ENCODE peak calls at places on chromosomes 3 and 15, in five cellular contexts. B is CD4-positive, CD25-positive, alpha-beta regulatory T cell; R is ascending aorta; C is CD8-positive, alpha-beta memory T cell; I is stomach. L is an unnamed sample.

GRCh38 chr3:63875510-63875909 is 11.8 kb downstream of the ATXN7 start:
- DNase-seq in B (no peak), R (no peak), C (no peak), I (no peak), L (no peak)

GRCh38 chr3:23135026-23135785 is 67.9 kb upstream of the UBE2E2 start:
- DNase-seq in B (no peak), R (no peak), C (no peak), I (no peak), L (no peak)

GRCh38 chr3:46378426-46378942 is 7.7 kb downstream of the CCR5 start:
- DNase-seq in B (peak; percentile 45), R (peak; percentile 71), C (peak; percentile 76), I (peak; percentile 68), L (no peak)

GRCh38 chr15:59570364-59570763 is 41.2 kb upstream of the GCNT3 start:
- DNase-seq in B (no peak), R (no peak), C (no peak), I (no peak), L (no peak)

GRCh38 chr15:99385865-99386264 is 134.6 kb downstream of the LRRC28 start:
- DNase-seq in B (no peak), R (no peak), C (no peak), I (peak; percentile 65), L (no peak)

GRCh38 chr3:185813691-185814215 is 11.1 kb downstream of the IGF2BP2 start:
- DNase-seq in B (no peak), R (no peak), C (no peak), I (no peak), L (no peak)

GRCh38 chr3:110248666-110249065 is 823.0 kb upstream of the NECTIN3 start:
- DNase-seq in B (no peak), R (no peak), C (no peak), I (no peak), L (no peak)

GRCh38 chr3:141366285-141367037 is 1.8 kb upstream of the ZBTB38 start:
- DNase-seq in B (no peak), R (peak; percentile 70), C (no peak), I (peak; percentile 75), L (no peak)

GRCh38 chr15:75154461-75155062 is 47.1 kb upstream of the C15orf39 start:
- DNase-seq in B (no peak), R (no peak), C (no peak), I (no peak), L (no peak)

GRCh38 chr3:13598926-13599886 is 50.3 kb downstream of the FBLN2 start:
- DNase-seq in B (no peak), R (no peak), C (no peak), I (no peak), L (no peak)

GRCh38 chr3:79947469-79947868 is 179.7 kb upstream of the ROBO1 start:
- DNase-seq in B (no peak), R (no peak), C (no peak), I (no peak), L (no peak)

GRCh38 chr15:70582143-70582945 is 181.0 kb downstream of the UACA start:
- DNase-seq in B (no peak), R (peak; percentile 47), C (no peak), I (no peak), L (no peak)

GRCh38 chr3:142319094-142319493 is 93.7 kb upstream of the GK5 start:
- DNase-seq in B (no peak), R (no peak), C (no peak), I (no peak), L (no peak)

GRCh38 chr15:41862515-41863116 is 24.0 kb downstream of the PLA2G4B start:
- DNase-seq in B (no peak), R (no peak), C (no peak), I (peak; percentile 91), L (no peak)

GRCh38 chr3:141930801-141931200 is 54.4 kb downstream of the ATP1B3 start:
- DNase-seq in B (no peak), R (no peak), C (no peak), I (no peak), L (no peak)

GRCh38 chr15:101725073-101725472 is 800 bp upstream of the TARS3 start:
- DNase-seq in B (no peak), R (no peak), C (no peak), I (no peak), L (no peak)

GRCh38 chr15:91982401-91982800 is 128.9 kb downstream of the SLCO3A1 start:
- DNase-seq in B (no peak), R (no peak), C (no peak), I (no peak), L (no peak)

GRCh38 chr3:117303446-117303845 is 593.9 kb downstream of the TUSC7 start:
- DNase-seq in B (no peak), R (no peak), C (no peak), I (no peak), L (no peak)

GRCh38 chr3:195013962-195014361 is 257.0 kb downstream of the XXYLT1 start:
- DNase-seq in B (no peak), R (peak; percentile 40), C (no peak), I (no peak), L (no peak)

GRCh38 chr3:106204160-106204868 is 335.5 kb upstream of the CBLB start:
- DNase-seq in B (no peak), R (no peak), C (no peak), I (no peak), L (no peak)

GRCh38 chr3:52521488-52521824 is 12.2 kb downstream of the NT5DC2 start:
- DNase-seq in B (no peak), R (no peak), C (no peak), I (no peak), L (no peak)

GRCh38 chr15:37109952-37110630 is 9.7 kb upstream of the MEIS2 start:
- DNase-seq in B (no peak), R (no peak), C (no peak), I (no peak), L (no peak)

GRCh38 chr3:112090899-112091586 is 4.9 kb downstream of the C3orf52 start:
- DNase-seq in B (no peak), R (no peak), C (no peak), I (peak; percentile 44), L (no peak)

GRCh38 chr3:58388550-58389061 is 45.0 kb downstream of the PDHB start:
- DNase-seq in B (no peak), R (no peak), C (no peak), I (no peak), L (no peak)

GRCh38 chr3:194561306-194561974 is 71.8 kb downstream of the TMEM44 start:
- DNase-seq in B (no peak), R (no peak), C (no peak), I (no peak), L (no peak)

GRCh38 chr3:9932843-9933560 is 632 bp upstream of the CRELD1 start:
- DNase-seq in B (peak; percentile 83), R (peak; percentile 96), C (peak; percentile 93), I (peak; percentile 83), L (peak; percentile 71)

GRCh38 chr3:114686624-114687023 is 392.8 kb downstream of the TIGIT start:
- DNase-seq in B (no peak), R (no peak), C (no peak), I (no peak), L (no peak)

GRCh38 chr3:114690896-114691295 is 397.1 kb downstream of the TIGIT start:
- DNase-seq in B (no peak), R (no peak), C (no peak), I (no peak), L (no peak)

GRCh38 chr3:114687157-114687556 is 393.3 kb downstream of the TIGIT start:
- DNase-seq in B (no peak), R (no peak), C (no peak), I (no peak), L (no peak)

GRCh38 chr3:114680299-114680698 is 386.5 kb downstream of the TIGIT start:
- DNase-seq in B (no peak), R (no peak), C (no peak), I (no peak), L (no peak)

GRCh38 chr3:114685053-114685630 is 391.3 kb downstream of the TIGIT start:
- DNase-seq in B (no peak), R (no peak), C (no peak), I (peak; percentile 29), L (no peak)
- H3K27ac ChIP-seq in B (no peak overlapping the region), R (no peak overlapping the region), C (no peak overlapping the region), I (peak overlapping the region; percentile 57), L (no peak overlapping the region)

DNA sequence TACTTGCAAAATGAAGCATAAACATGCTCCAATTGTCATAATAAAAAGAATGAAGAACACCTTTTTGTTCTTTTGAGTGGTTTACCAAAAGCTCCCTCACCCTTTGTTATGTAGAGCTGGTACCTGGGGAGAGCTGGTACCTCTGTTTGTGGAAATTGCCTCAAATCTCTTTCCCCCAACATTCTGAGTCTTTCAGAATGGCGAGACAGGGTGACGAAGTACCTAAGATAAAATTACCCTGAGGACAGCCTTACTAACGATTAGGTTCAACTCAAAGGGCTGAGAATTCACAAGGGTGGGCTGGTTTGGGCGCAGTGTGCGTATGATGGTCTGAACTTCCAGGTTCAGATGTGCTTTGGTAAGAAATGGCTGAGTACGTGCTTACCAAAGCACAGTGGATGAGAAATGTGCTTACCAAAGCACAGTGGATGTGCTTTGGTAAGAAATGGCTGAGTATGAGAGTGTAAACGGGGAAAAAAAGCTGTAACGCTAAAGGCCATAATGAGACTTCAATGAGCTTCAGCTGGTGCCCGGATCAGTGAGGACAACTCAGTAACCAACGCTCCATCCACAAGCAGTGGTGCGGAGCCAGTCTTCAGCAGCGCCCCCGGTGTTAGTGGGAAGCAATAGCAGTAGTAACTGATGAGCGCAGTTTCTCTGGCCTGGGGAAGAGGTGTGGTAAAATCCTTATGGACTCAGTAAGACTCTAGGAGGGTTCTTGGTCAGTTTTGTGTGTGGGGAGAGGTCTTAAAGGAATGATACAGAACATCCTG is 72.3 kb upstream of the LRIG1 start:
- DNase-seq in B (no peak), R (no peak), C (no peak), I (no peak), L (no peak)
- H3K4me3 ChIP-seq in B (no peak overlapping the region), R (no peak overlapping the region), C (no peak overlapping the region), I (no peak overlapping the region), L (no peak overlapping the region)

DNA sequence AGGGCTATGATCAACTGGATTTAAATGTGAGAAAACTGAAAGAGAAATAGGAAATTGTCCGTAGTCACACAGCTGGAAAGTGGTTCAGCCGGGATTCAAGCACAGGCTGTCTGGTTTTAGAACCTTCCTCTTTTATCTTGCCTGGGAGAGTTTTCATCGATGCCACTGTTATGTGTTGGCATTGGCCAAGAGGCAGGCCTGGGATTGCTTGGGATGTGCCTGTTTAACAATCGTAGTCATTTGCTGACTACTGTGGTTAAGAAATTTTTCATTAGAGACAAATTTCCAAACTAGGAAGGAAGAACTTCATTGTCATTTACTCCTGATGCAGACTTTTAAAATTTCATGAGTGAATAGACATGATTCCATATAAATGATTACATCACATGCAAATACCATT is 4.3 kb downstream of the MCTP2 start:
- DNase-seq in B (no peak), R (no peak), C (no peak), I (no peak), L (no peak)
- H3K27ac ChIP-seq in B (no peak overlapping the region), R (no peak overlapping the region), C (no peak overlapping the region), I (no peak overlapping the region), L (no peak overlapping the region)

DNA sequence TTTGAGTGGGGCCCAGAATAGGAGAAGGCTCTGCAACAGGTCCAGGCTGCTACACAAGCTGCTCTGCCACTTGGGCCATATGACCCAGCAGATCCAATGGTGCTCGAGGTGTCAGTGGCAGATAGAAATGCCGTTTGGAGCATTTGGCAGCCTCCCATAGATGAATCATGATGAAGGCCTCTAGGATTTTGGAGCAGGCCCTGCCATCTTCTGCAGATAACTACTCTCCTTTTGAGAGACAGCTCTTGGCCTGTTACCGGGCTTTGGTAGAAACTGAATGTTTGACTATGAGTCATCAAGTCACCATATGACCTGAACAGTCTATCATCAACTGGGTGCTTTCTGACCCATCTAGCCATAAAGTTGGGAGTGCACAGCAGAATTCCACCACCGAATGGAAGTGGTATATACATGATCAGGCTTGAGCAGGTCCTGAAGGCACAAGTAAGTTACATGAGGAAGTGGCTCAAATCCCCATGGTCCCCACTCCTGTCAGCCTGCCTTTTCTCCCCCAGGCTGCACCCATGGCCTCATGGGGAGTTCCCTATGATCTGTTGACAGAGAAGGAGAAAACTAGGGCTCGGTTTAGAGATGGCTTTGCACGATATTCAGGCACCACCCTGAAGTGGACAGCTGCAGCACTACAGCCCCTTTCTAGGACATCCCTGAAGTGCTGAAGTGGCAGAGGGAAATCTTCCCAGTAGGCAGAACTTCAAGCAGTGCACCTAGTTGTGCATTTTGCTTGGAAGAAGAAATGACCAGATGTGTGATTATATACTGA is 971.4 kb downstream of the MCTP2 start:
- DNase-seq in B (no peak), R (no peak), C (no peak), I (no peak), L (no peak)
- H3K4me3 ChIP-seq in B (no peak overlapping the region), R (no peak overlapping the region), C (no peak overlapping the region), I (no peak overlapping the region), L (no peak overlapping the region)